ENCODE peak calls at places on chromosomes 3 and 15, in nine cellular contexts. L is nucleus accumbens, Q is frontal cortex, F is upper lobe of right lung, Y is NCI-H1092 treated with DMSO at 0.1 percent for 48 hours, T is non-pigmented ciliary epithelial cell, C is iPS-NIHi11, J is NCI-H774, A is T follicular helper cell. S is an unnamed sample.

GRCh38 chr3:112650472-112650871 is 9.5 kb upstream of the CCDC80 start:
- DNase-seq in L (no peak), Q (no peak), F (no peak), Y (no peak), T (no peak), C (no peak), J (no peak), A (no peak), S (no peak)

GRCh38 chr3:186021673-186022362 is 84.0 kb upstream of the TRA2B start:
- DNase-seq in L (no peak), Q (no peak), F (no peak), Y (no peak), T (peak; percentile 70), C (no peak), J (no peak), A (no peak), S (no peak)

GRCh38 chr15:43106486-43106829 is 620 bp upstream of the UBR1 start:
- DNase-seq in L (no peak), Q (no peak), F (no peak), Y (no peak), T (no peak), C (no peak), J (no peak), A (no peak), S (no peak)

GRCh38 chr3:141384157-141384556 is 15.9 kb downstream of the ZBTB38 start:
- DNase-seq in L (no peak), Q (no peak), F (no peak), Y (peak; percentile 93), T (no peak), C (no peak), J (no peak), A (no peak), S (no peak)

GRCh38 chr15:95150466-95150865 is 919.1 kb downstream of the MCTP2 start:
- DNase-seq in L (no peak), Q (no peak), F (no peak), Y (no peak), T (no peak), C (no peak), J (no peak), A (no peak), S (no peak)

GRCh38 chr3:114361391-114361790 is 67.6 kb downstream of the TIGIT start:
- DNase-seq in L (no peak), Q (no peak), F (no peak), Y (no peak), T (no peak), C (no peak), J (no peak), A (no peak), S (no peak)

GRCh38 chr3:149934524-149934923 is 36.2 kb downstream of the PFN2 start:
- DNase-seq in L (no peak), Q (no peak), F (no peak), Y (no peak), T (peak; percentile 23), C (no peak), J (no peak), A (no peak), S (no peak)

GRCh38 chr3:128804017-128804816 is 75.2 kb upstream of the ACAD9 start:
- DNase-seq in L (no peak), Q (no peak), F (no peak), Y (no peak), T (no peak), C (no peak), J (no peak), A (peak; percentile 33), S (no peak)

GRCh38 chr3:50147447-50147846 is 7.7 kb upstream of the SEMA3F start:
- DNase-seq in L (no peak), Q (no peak), F (no peak), Y (no peak), T (no peak), C (no peak), J (no peak), A (no peak), S (no peak)

GRCh38 chr3:183937601-183938286 is 53.1 kb upstream of the PARL start:
- DNase-seq in L (no peak), Q (no peak), F (no peak), Y (no peak), T (no peak), C (no peak), J (no peak), A (no peak), S (no peak)

GRCh38 chr15:67173786-67174185 is 80.7 kb downstream of the AAGAB start:
- DNase-seq in L (no peak), Q (no peak), F (peak; percentile 28), Y (no peak), T (no peak), C (no peak), J (no peak), A (no peak), S (no peak)

GRCh38 chr15:66833803-66834202 is 131.8 kb downstream of the SMAD6 start:
- DNase-seq in L (no peak), Q (no peak), F (peak; percentile 27), Y (no peak), T (no peak), C (no peak), J (no peak), A (no peak), S (no peak)

GRCh38 chr15:43509002-43509922 is 8.1 kb upstream of the MAP1A start:
- DNase-seq in L (no peak), Q (no peak), F (peak; percentile 39), Y (peak; percentile 62), T (no peak), C (no peak), J (no peak), A (no peak), S (no peak)

GRCh38 chr3:55797084-55797483 is 310.0 kb upstream of the WNT5A start:
- DNase-seq in L (no peak), Q (no peak), F (no peak), Y (no peak), T (no peak), C (no peak), J (no peak), A (no peak), S (no peak)

GRCh38 chr3:191882289-191882688 is 421.3 kb downstream of the PYDC2 start:
- DNase-seq in L (no peak), Q (no peak), F (no peak), Y (no peak), T (peak; percentile 17), C (peak; percentile 18), J (no peak), A (no peak), S (no peak)

GRCh38 chr3:149501524-149501923 is 27.0 kb downstream of the TM4SF4 start:
- DNase-seq in L (no peak), Q (no peak), F (no peak), Y (no peak), T (no peak), C (peak; percentile 24), J (no peak), A (no peak), S (no peak)

GRCh38 chr15:45885801-45886200 is 251.0 kb downstream of the SQOR start:
- DNase-seq in L (no peak), Q (no peak), F (no peak), Y (no peak), T (no peak), C (no peak), J (no peak), A (no peak), S (no peak)

GRCh38 chr15:43748376-43748775 is 2.1 kb downstream of the PDIA3 start:
- DNase-seq in L (no peak), Q (no peak), F (no peak), Y (no peak), T (no peak), C (no peak), J (no peak), A (no peak), S (no peak)

S was measured in 8988T.